ENCODE peak calls at places on chromosomes 3 and 15, in ten cellular contexts. L is effector CD8-positive, alpha-beta T cell; M is stimulated activated naive CD8-positive, alpha-beta T cell treated with anti-CD3 and anti-CD28 coated beads, Interleukin-15, amount 100 ng/mL, for 72 hours; I is NCI-H1694 treated with DMSO at 0.1 percent for 48 hours; E is neural crest cell; H is globus pallidus; S is ureter; Q is NK-92 treated with Interleukin-12 subunit alpha and Interleukin-12 subunit beta, amount 100 ng/mL, for 24 hours; P is ACHN; C is activated effector memory CD4-positive, alpha-beta T cell treated with Interleukin-2 at 50 U/mL for 16 hours. N is an unnamed sample.

GRCh38 chr3:72112435-72112834 is 327.5 kb upstream of the PROK2 start:
- DNase-seq in Q (no peak), M (no peak), H (no peak), L (no peak), P (no peak), C (no peak), E (no peak), I (no peak), S (no peak), N (no peak)

GRCh38 chr3:161700998-161701397 is 204.4 kb downstream of the OTOL1 start:
- DNase-seq in M (no peak), E (no peak), C (no peak), S (no peak), P (no peak), Q (no peak), I (no peak), H (no peak), L (no peak), N (no peak)

GRCh38 chr15:67098768-67099282 is 33.4 kb downstream of the SMAD3 start:
- DNase-seq in S (no peak), H (no peak), I (no peak), Q (no peak), L (no peak), E (no peak), C (no peak), P (no peak), M (no peak), N (no peak)

GRCh38 chr3:138438896-138439295 is 4.5 kb downstream of the ESYT3 start:
- DNase-seq in L (no peak), E (no peak), I (no peak), M (no peak), Q (no peak), C (no peak), H (no peak), S (no peak), P (no peak), N (no peak)

GRCh38 chr15:77993374-77993911 is 84.1 kb downstream of the TBC1D2B start:
- DNase-seq in M (no peak), E (no peak), S (no peak), Q (no peak), L (no peak), P (no peak), C (no peak), I (no peak), H (no peak), N (no peak)

GRCh38 chr15:40926659-40927496 is 2.3 kb upstream of the DLL4 start:
- DNase-seq in I (no peak), H (no peak), S (no peak), L (no peak), P (no peak), C (no peak), E (no peak), M (no peak), Q (no peak), N (no peak)

GRCh38 chr15:75661041-75661778 is 13.5 kb downstream of the SNX33 start:
- DNase-seq in E (no peak), Q (no peak), P (peak), C (no peak), H (no peak), L (no peak), M (no peak), I (no peak), S (peak), N (no peak)

GRCh38 chr3:79824166-79824565 is 56.4 kb upstream of the ROBO1 start:
- DNase-seq in E (no peak), P (no peak), S (no peak), C (no peak), Q (no peak), H (no peak), L (no peak), M (no peak), I (no peak), N (no peak)

GRCh38 chr3:35651456-35651855 is 12.1 kb downstream of the ARPP21 start:
- DNase-seq in M (no peak), L (no peak), I (no peak), E (no peak), H (no peak), C (no peak), Q (no peak), S (no peak), P (no peak), N (no peak)

GRCh38 chr3:31934018-31934417 is 47.0 kb downstream of the OSBPL10 start:
- DNase-seq in I (no peak), E (no peak), M (no peak), H (no peak), L (no peak), C (no peak), S (no peak), P (no peak), Q (no peak), N (no peak)

GRCh38 chr3:123163146-123163545 is 38.6 kb upstream of the SEC22A start:
- DNase-seq in L (no peak), P (no peak), Q (no peak), H (no peak), E (no peak), M (no peak), S (no peak), C (no peak), I (no peak), N (no peak)

GRCh38 chr15:41104234-41104633 is 11.8 kb downstream of the INO80 start:
- DNase-seq in P (no peak), E (no peak), S (no peak), M (no peak), I (no peak), Q (no peak), H (no peak), C (no peak), L (no peak), N (no peak)

GRCh38 chr3:9732080-9732752 is 681 bp downstream of the BRPF1 start:
- DNase-seq in Q (no peak), P (no peak), L (peak), I (no peak), S (peak), M (peak), E (no peak), C (peak), H (no peak), N (peak)

GRCh38 chr15:93266291-93266690 is 177.3 kb upstream of the RGMA start:
- DNase-seq in I (no peak), E (no peak), M (no peak), H (no peak), C (no peak), L (no peak), P (no peak), Q (no peak), S (no peak), N (no peak)

GRCh38 chr15:39432935-39433334 is 147.9 kb upstream of the THBS1 start:
- DNase-seq in P (no peak), H (no peak), E (no peak), C (no peak), Q (no peak), L (no peak), S (no peak), M (no peak), I (no peak), N (no peak)